ENCODE peak calls at places on chromosome 11, in ten cellular contexts. F, N, H, T, R, M, L, C, U and V are unnamed samples.

GRCh38 chr11:76371170-76371569 is 9.8 kb downstream of the THAP12 start:
- DNase-seq in L (no peak), H (peak; percentile 44), R (no peak), N (no peak), F (peak; percentile 25), M (no peak), U (no peak), C (no peak), T (peak; percentile 72), V (no peak)

GRCh38 chr11:132137981-132138313 is 767.5 kb downstream of the NTM start:
- DNase-seq in N (no peak), T (peak; percentile 19), R (no peak), C (no peak), L (no peak), H (no peak), M (no peak), U (no peak), F (peak; percentile 6), V (no peak)

GRCh38 chr11:6443269-6444003 is 2.6 kb upstream of the HPX start:
- DNase-seq in N (peak; percentile 55), R (peak; percentile 61), C (peak; percentile 51), H (peak; percentile 64), L (peak; percentile 38), T (peak; percentile 38), M (peak; percentile 44), U (peak; percentile 70), F (no peak), V (no peak)

GRCh38 chr11:7671807-7672206 is 1.5 kb downstream of the CYB5R2 start:
- DNase-seq in H (peak; percentile 70), M (no peak), T (no peak), R (no peak), U (no peak), N (no peak), C (no peak), L (no peak), F (no peak), V (no peak)

GRCh38 chr11:73784080-73784634 is 3.5 kb upstream of the MRPL48 start:
- DNase-seq in T (no peak), N (no peak), F (no peak), H (no peak), L (no peak), M (no peak), R (no peak), U (no peak), C (no peak), V (no peak)

GRCh38 chr11:66882540-66882939 is 25.7 kb downstream of the LRFN4 start:
- DNase-seq in N (no peak), C (no peak), U (no peak), F (peak; percentile 92), T (no peak), M (no peak), L (no peak), R (no peak), H (no peak), V (no peak)

GRCh38 chr11:15171956-15172355 is 57.2 kb downstream of the INSC start:
- DNase-seq in U (no peak), H (no peak), L (no peak), T (peak; percentile 55), C (no peak), F (no peak), R (no peak), M (no peak), N (no peak), V (no peak)

GRCh38 chr11:692824-693414 is 2.1 kb downstream of the DEAF1 start:
- DNase-seq in C (no peak), T (no peak), U (no peak), L (no peak), F (no peak), M (no peak), R (no peak), N (no peak), H (no peak), V (no peak)

GRCh38 chr11:10902301-10902700 is 44.4 kb upstream of the ZBED5 start:
- DNase-seq in N (no peak), R (no peak), C (no peak), T (no peak), F (no peak), M (no peak), H (no peak), L (no peak), U (no peak), V (no peak)

GRCh38 chr11:83044958-83045712 is 26.6 kb downstream of the RAB30 start:
- DNase-seq in C (no peak), U (no peak), F (no peak), T (peak; percentile 86), H (no peak), N (no peak), L (no peak), M (no peak), R (no peak), V (no peak)

GRCh38 chr11:114827043-114827442 is 148.7 kb downstream of the NXPE2 start:
- DNase-seq in F (no peak), R (no peak), U (no peak), M (no peak), H (no peak), N (no peak), T (no peak), L (no peak), C (no peak), V (no peak)

GRCh38 chr11:61766353-61766841 is 14.0 kb downstream of the MYRF start:
- DNase-seq in C (no peak), H (no peak), N (no peak), F (no peak), T (no peak), L (no peak), M (no peak), U (no peak), R (no peak), V (no peak)

GRCh38 chr11:122717264-122717867 is 61.8 kb downstream of the UBASH3B start:
- DNase-seq in H (peak; percentile 30), R (no peak), C (peak; percentile 86), T (no peak), F (no peak), L (no peak), M (no peak), U (peak; percentile 69), N (peak; percentile 28), V (no peak)

GRCh38 chr11:27525824-27526516 is 19.4 kb upstream of the LIN7C start:
- DNase-seq in C (no peak), M (peak; percentile 34), F (no peak), R (no peak), U (no peak), N (no peak), L (no peak), T (no peak), H (no peak), V (no peak)

GRCh38 chr11:120432056-120433018 is 79.2 kb upstream of the GRIK4 start:
- DNase-seq in L (no peak), N (peak; percentile 26), F (no peak), H (peak; percentile 12), M (no peak), R (no peak), C (no peak), U (no peak), T (peak; percentile 99), V (peak; percentile 60)

GRCh38 chr11:79663012-79663411 is 222.2 kb upstream of the TENM4 start:
- DNase-seq in N (no peak), M (no peak), L (no peak), T (no peak), H (no peak), R (no peak), F (no peak), U (no peak), C (no peak), V (no peak)

GRCh38 chr11:69874178-69874983 is 55.2 kb upstream of the FGF3 start:
- DNase-seq in R (no peak), F (no peak), L (no peak), C (no peak), M (no peak), U (no peak), T (no peak), N (no peak), H (no peak), V (no peak)

GRCh38 chr11:117319214-117319840 is 3.3 kb upstream of the BACE1 start:
- DNase-seq in R (no peak), U (no peak), M (no peak), F (no peak), H (no peak), C (no peak), N (no peak), T (peak; percentile 65), L (no peak), V (no peak)

GRCh38 chr11:105942951-105943350 is 79.1 kb downstream of the MSANTD4 start:
- DNase-seq in N (no peak), T (peak; percentile 6), M (no peak), H (no peak), F (no peak), L (no peak), C (no peak), R (no peak), U (no peak), V (no peak)

GRCh38 chr11:123166095-123166559 is 28.9 kb downstream of the CLMP start:
- DNase-seq in N (peak; percentile 53), C (no peak), U (no peak), M (peak; percentile 36), F (no peak), R (peak; percentile 69), L (peak; percentile 47), H (peak; percentile 46), T (peak; percentile 41), V (no peak)

GRCh38 chr11:69385832-69386415 is 92.0 kb downstream of the MYEOV start:
- DNase-seq in M (no peak), N (no peak), H (no peak), F (no peak), T (no peak), R (no peak), C (no peak), U (no peak), L (no peak), V (no peak)

GRCh38 chr11:33207408-33207985 is 46.2 kb upstream of the CSTF3 start:
- DNase-seq in U (no peak), C (no peak), H (no peak), T (peak; percentile 40), F (no peak), M (peak; percentile 18), L (no peak), R (peak; percentile 7), N (no peak), V (no peak)

GRCh38 chr11:10777806-10778205 is 26.8 kb downstream of the CTR9 start:
- DNase-seq in L (no peak), N (no peak), H (no peak), C (no peak), M (no peak), T (peak; percentile 43), F (no peak), R (no peak), U (no peak), V (no peak)